ENCODE peak calls at places on chromosomes 1 and 21, in seven cellular contexts. One of them, this sample, is unnamed.

GRCh38 chr1:110150330-110151174 is at the start of gene SLC6A17:
- DNase-seq in AG08396: peak; percentile 89
- DNase-seq in neuronal stem cell: peak; percentile 45
- DNase-seq in ovary: no peak
- DNase-seq in left colon: no peak
- DNase-seq in SW480: no peak
- DNase-seq in H9: peak; percentile 61
- DNase-seq in this sample: no peak

GRCh38 chr1:221478050-221478949 is 263.6 kb downstream of the DUSP10 start:
- DNase-seq in AG08396: peak; percentile 72
- DNase-seq in neuronal stem cell: peak; percentile 20
- DNase-seq in ovary: peak; percentile 21
- DNase-seq in left colon: no peak
- DNase-seq in SW480: peak; percentile 52
- DNase-seq in H9: peak; percentile 65
- DNase-seq in this sample: peak; percentile 54

GRCh38 chr1:183114441-183114840 is 71.6 kb upstream of the LAMC2 start:
- DNase-seq in AG08396: no peak
- DNase-seq in neuronal stem cell: no peak
- DNase-seq in ovary: no peak
- DNase-seq in left colon: no peak
- DNase-seq in SW480: no peak
- DNase-seq in H9: no peak
- DNase-seq in this sample: no peak

GRCh38 chr1:66685670-66686069 is 66.6 kb upstream of the DYNLT5 start:
- DNase-seq in AG08396: no peak
- DNase-seq in neuronal stem cell: no peak
- DNase-seq in ovary: no peak
- DNase-seq in left colon: no peak
- DNase-seq in SW480: no peak
- DNase-seq in H9: no peak
- DNase-seq in this sample: no peak

GRCh38 chr1:25703671-25704637 is 87.4 kb downstream of the MAN1C1 start:
- DNase-seq in AG08396: no peak
- DNase-seq in neuronal stem cell: no peak
- DNase-seq in ovary: no peak
- DNase-seq in left colon: no peak
- DNase-seq in SW480: no peak
- DNase-seq in H9: no peak
- DNase-seq in this sample: peak; percentile 43

GRCh38 chr21:43268086-43268803 is 99.4 kb downstream of the CRYAA start:
- DNase-seq in AG08396: no peak
- DNase-seq in neuronal stem cell: no peak
- DNase-seq in ovary: no peak
- DNase-seq in left colon: no peak
- DNase-seq in SW480: no peak
- DNase-seq in H9: no peak
- DNase-seq in this sample: peak; percentile 6

GRCh38 chr21:34881894-34882371 is 167.2 kb downstream of the RUNX1 start:
- DNase-seq in AG08396: peak; percentile 71
- DNase-seq in neuronal stem cell: no peak
- DNase-seq in ovary: no peak
- DNase-seq in left colon: no peak
- DNase-seq in SW480: peak; percentile 49
- DNase-seq in H9: no peak
- DNase-seq in this sample: no peak

GRCh38 chr1:245225709-245226464 is 71.1 kb downstream of the KIF26B start:
- DNase-seq in AG08396: no peak
- DNase-seq in neuronal stem cell: no peak
- DNase-seq in ovary: no peak
- DNase-seq in left colon: no peak
- DNase-seq in SW480: no peak
- DNase-seq in H9: no peak
- DNase-seq in this sample: no peak

GRCh38 chr1:228555074-228555989 is 68.2 kb downstream of the RNF187 start:
- DNase-seq in AG08396: no peak
- DNase-seq in neuronal stem cell: no peak
- DNase-seq in ovary: no peak
- DNase-seq in left colon: peak; percentile 12
- DNase-seq in SW480: no peak
- DNase-seq in H9: no peak
- DNase-seq in this sample: no peak

GRCh38 chr1:15953791-15954201 is 22.1 kb downstream of the ZBTB17 start:
- DNase-seq in AG08396: no peak
- DNase-seq in neuronal stem cell: no peak
- DNase-seq in ovary: no peak
- DNase-seq in left colon: no peak
- DNase-seq in SW480: no peak
- DNase-seq in H9: no peak
- DNase-seq in this sample: no peak

GRCh38 chr1:206566976-206567375 is 45.3 kb downstream of the EIF2D start:
- DNase-seq in AG08396: no peak
- DNase-seq in neuronal stem cell: no peak
- DNase-seq in ovary: no peak
- DNase-seq in left colon: no peak
- DNase-seq in SW480: no peak
- DNase-seq in H9: no peak
- DNase-seq in this sample: no peak

GRCh38 chr1:164707868-164708331 is 148.9 kb downstream of the PBX1 start:
- DNase-seq in AG08396: peak; percentile 60
- DNase-seq in neuronal stem cell: no peak
- DNase-seq in ovary: no peak
- DNase-seq in left colon: no peak
- DNase-seq in SW480: no peak
- DNase-seq in H9: no peak
- DNase-seq in this sample: peak; percentile 38

GRCh38 chr1:38444770-38445442 is 398.3 kb upstream of the POU3F1 start:
- DNase-seq in AG08396: no peak
- DNase-seq in neuronal stem cell: no peak
- DNase-seq in ovary: no peak
- DNase-seq in left colon: no peak
- DNase-seq in SW480: no peak
- DNase-seq in H9: no peak
- DNase-seq in this sample: no peak

GRCh38 chr1:7915826-7916225 is 24.8 kb downstream of the TNFRSF9 start:
- DNase-seq in AG08396: no peak
- DNase-seq in neuronal stem cell: no peak
- DNase-seq in ovary: no peak
- DNase-seq in left colon: no peak
- DNase-seq in SW480: no peak
- DNase-seq in H9: no peak
- DNase-seq in this sample: no peak

GRCh38 chr1:84603223-84603622 is 29.0 kb upstream of the CTBS start:
- DNase-seq in AG08396: no peak
- DNase-seq in neuronal stem cell: no peak
- DNase-seq in ovary: no peak
- DNase-seq in left colon: no peak
- DNase-seq in SW480: no peak
- DNase-seq in H9: no peak
- DNase-seq in this sample: peak; percentile 52

GRCh38 chr1:218659911-218660677 is 315.0 kb downstream of the TGFB2 start:
- DNase-seq in AG08396: no peak
- DNase-seq in neuronal stem cell: no peak
- DNase-seq in ovary: no peak
- DNase-seq in left colon: no peak
- DNase-seq in SW480: peak; percentile 33
- DNase-seq in H9: no peak
- DNase-seq in this sample: no peak

This sample was measured in right cardiac atrium.